ENCODE peak calls at places on chromosomes 12 and 14, in nine cellular contexts. One of them, this sample, is unnamed.
A peak's percentile ranks its signal among the peaks of the same experiment; 100 is the strongest.

GRCh38 chr14:105088812-105089745 is 23.8 kb upstream of the GPR132 start:
- DNase-seq in central memory CD4-positive, alpha-beta T cell: no peak
- DNase-seq in MCF 10A: no peak
- DNase-seq in T-helper 1 cell: no peak
- DNase-seq in HTR-8/SVneo: no peak
- DNase-seq in T-helper 2 cell: no peak
- DNase-seq in stimulated activated CD8-positive, alpha-beta memory T cell treated with anti-CD3 and anti-CD28 coated beads, Interleukin-7, amount 100 ng/mL, for 1 hour: no peak
- DNase-seq in ACHN: no peak
- DNase-seq in tibial artery: peak; percentile 68
- DNase-seq in this sample: no peak

GRCh38 chr12:66203820-66204219 is 14.8 kb downstream of the IRAK3 start:
- DNase-seq in T-helper 1 cell: no peak
- DNase-seq in tibial artery: no peak
- DNase-seq in ACHN: no peak
- DNase-seq in MCF 10A: no peak
- DNase-seq in HTR-8/SVneo: no peak
- DNase-seq in stimulated activated CD8-positive, alpha-beta memory T cell treated with anti-CD3 and anti-CD28 coated beads, Interleukin-7, amount 100 ng/mL, for 1 hour: no peak
- DNase-seq in central memory CD4-positive, alpha-beta T cell: no peak
- DNase-seq in T-helper 2 cell: no peak
- DNase-seq in this sample: no peak

GRCh38 chr14:76918751-76919421 is 92.7 kb downstream of the LRRC74A start:
- DNase-seq in MCF 10A: peak; percentile 98
- DNase-seq in T-helper 2 cell: no peak
- DNase-seq in tibial artery: peak; percentile 100
- DNase-seq in central memory CD4-positive, alpha-beta T cell: no peak
- DNase-seq in ACHN: peak; percentile 95
- DNase-seq in T-helper 1 cell: no peak
- DNase-seq in HTR-8/SVneo: peak; percentile 99
- DNase-seq in stimulated activated CD8-positive, alpha-beta memory T cell treated with anti-CD3 and anti-CD28 coated beads, Interleukin-7, amount 100 ng/mL, for 1 hour: no peak
- DNase-seq in this sample: no peak

GRCh38 chr12:130249376-130249775 is 87.1 kb downstream of the FZD10 start:
- DNase-seq in T-helper 1 cell: no peak
- DNase-seq in central memory CD4-positive, alpha-beta T cell: no peak
- DNase-seq in HTR-8/SVneo: no peak
- DNase-seq in ACHN: no peak
- DNase-seq in tibial artery: no peak
- DNase-seq in stimulated activated CD8-positive, alpha-beta memory T cell treated with anti-CD3 and anti-CD28 coated beads, Interleukin-7, amount 100 ng/mL, for 1 hour: no peak
- DNase-seq in MCF 10A: no peak
- DNase-seq in T-helper 2 cell: no peak
- DNase-seq in this sample: no peak

GRCh38 chr12:82650627-82651337 is 35.9 kb upstream of the TMTC2 start:
- DNase-seq in HTR-8/SVneo: no peak
- DNase-seq in tibial artery: no peak
- DNase-seq in T-helper 2 cell: no peak
- DNase-seq in T-helper 1 cell: no peak
- DNase-seq in MCF 10A: peak; percentile 94
- DNase-seq in central memory CD4-positive, alpha-beta T cell: peak; percentile 7
- DNase-seq in stimulated activated CD8-positive, alpha-beta memory T cell treated with anti-CD3 and anti-CD28 coated beads, Interleukin-7, amount 100 ng/mL, for 1 hour: no peak
- DNase-seq in ACHN: peak; percentile 54
- DNase-seq in this sample: no peak

GRCh38 chr14:67620217-67620789 is 583 bp downstream of the ARG2 start:
- DNase-seq in tibial artery: no peak
- DNase-seq in T-helper 1 cell: no peak
- DNase-seq in HTR-8/SVneo: peak; percentile 68
- DNase-seq in stimulated activated CD8-positive, alpha-beta memory T cell treated with anti-CD3 and anti-CD28 coated beads, Interleukin-7, amount 100 ng/mL, for 1 hour: no peak
- DNase-seq in MCF 10A: peak; percentile 11
- DNase-seq in central memory CD4-positive, alpha-beta T cell: no peak
- DNase-seq in ACHN: no peak
- DNase-seq in T-helper 2 cell: no peak
- DNase-seq in this sample: no peak

GRCh38 chr12:109836916-109837315 is 3.7 kb upstream of the TRPV4 start:
- DNase-seq in HTR-8/SVneo: no peak
- DNase-seq in ACHN: no peak
- DNase-seq in central memory CD4-positive, alpha-beta T cell: no peak
- DNase-seq in T-helper 1 cell: no peak
- DNase-seq in tibial artery: no peak
- DNase-seq in MCF 10A: peak; percentile 75
- DNase-seq in stimulated activated CD8-positive, alpha-beta memory T cell treated with anti-CD3 and anti-CD28 coated beads, Interleukin-7, amount 100 ng/mL, for 1 hour: no peak
- DNase-seq in T-helper 2 cell: no peak
- DNase-seq in this sample: no peak

GRCh38 chr14:33589334-33589733 is 361.5 kb downstream of the EGLN3 start:
- DNase-seq in central memory CD4-positive, alpha-beta T cell: no peak
- DNase-seq in MCF 10A: peak; percentile 95
- DNase-seq in ACHN: no peak
- DNase-seq in stimulated activated CD8-positive, alpha-beta memory T cell treated with anti-CD3 and anti-CD28 coated beads, Interleukin-7, amount 100 ng/mL, for 1 hour: no peak
- DNase-seq in tibial artery: no peak
- DNase-seq in HTR-8/SVneo: peak; percentile 8
- DNase-seq in T-helper 2 cell: no peak
- DNase-seq in T-helper 1 cell: no peak
- DNase-seq in this sample: no peak

GRCh38 chr12:88590851-88591250 is 10.6 kb upstream of the KITLG start:
- DNase-seq in T-helper 2 cell: no peak
- DNase-seq in MCF 10A: no peak
- DNase-seq in ACHN: no peak
- DNase-seq in HTR-8/SVneo: no peak
- DNase-seq in T-helper 1 cell: no peak
- DNase-seq in tibial artery: no peak
- DNase-seq in stimulated activated CD8-positive, alpha-beta memory T cell treated with anti-CD3 and anti-CD28 coated beads, Interleukin-7, amount 100 ng/mL, for 1 hour: no peak
- DNase-seq in central memory CD4-positive, alpha-beta T cell: no peak
- DNase-seq in this sample: no peak

This sample was measured in central memory CD8-positive, alpha-beta T cell.